ENCODE peak calls at places on chromosomes 2 and 18, in five cellular contexts. Y, V, C, P and D are unnamed samples.

GRCh38 chr2:65576278-65576677 is 143.9 kb upstream of the SPRED2 start:
- DNase-seq in V (no peak), Y (no peak), C (no peak), P (no peak), D (no peak)

GRCh38 chr2:72144746-72145657 is 2.7 kb downstream of the CYP26B1 start:
- DNase-seq in Y (peak; percentile 81), V (no peak), P (no peak), C (no peak), D (peak; percentile 13)

GRCh38 chr2:73037947-73038585 is 33.4 kb downstream of the SFXN5 start:
- DNase-seq in V (no peak), C (no peak), Y (no peak), P (no peak), D (no peak)

GRCh38 chr2:33215299-33215698 is 261.1 kb upstream of the RASGRP3 start:
- DNase-seq in Y (no peak), V (no peak), P (peak; percentile 93), C (peak; percentile 60), D (no peak)

GRCh38 chr2:67446504-67446911 is 49.4 kb downstream of the ETAA1 start:
- DNase-seq in Y (no peak), C (no peak), V (no peak), P (peak; percentile 21), D (no peak)

GRCh38 chr2:235833971-235834620 is 334.1 kb downstream of the GBX2 start:
- DNase-seq in P (no peak), V (no peak), C (no peak), Y (no peak), D (no peak)

GRCh38 chr18:23650963-23651927 is 11.5 kb downstream of the ANKRD29 start:
- DNase-seq in C (no peak), P (peak; percentile 94), Y (no peak), V (no peak), D (no peak)

GRCh38 chr2:69934614-69934908 is 19.7 kb downstream of the MXD1 start:
- DNase-seq in C (no peak), Y (no peak), V (no peak), P (no peak), D (no peak)

GRCh38 chr2:5022056-5022455 is 670.1 kb upstream of the SOX11 start:
- DNase-seq in V (no peak), Y (no peak), C (no peak), P (no peak), D (no peak)

GRCh38 chr18:58977801-58978200 is 113.1 kb downstream of the ZNF532 start:
- DNase-seq in C (no peak), Y (no peak), V (no peak), P (no peak), D (no peak)

GRCh38 chr2:96107883-96108551 is 8.4 kb downstream of the ADRA2B start:
- DNase-seq in P (no peak), C (no peak), V (peak; percentile 1), Y (no peak), D (no peak)